ENCODE peak calls at places on chromosome 15, in five cellular contexts. H, A, P, G and Z are unnamed samples.
A peak's percentile ranks its signal among the peaks of the same experiment; 100 is the strongest.

GRCh38 chr15:75431682-75432081 is 19.8 kb downstream of the SIN3A start:
- DNase-seq in H (no peak), P (no peak), G (no peak), A (no peak), Z (no peak)

GRCh38 chr15:33242165-33242564 is 47.7 kb upstream of the FMN1 start:
- DNase-seq in H (peak; percentile 42), A (peak; percentile 83), P (no peak), G (no peak), Z (peak; percentile 41)

GRCh38 chr15:66873856-66874255 is 171.8 kb downstream of the SMAD6 start:
- DNase-seq in H (no peak), P (no peak), G (no peak), A (no peak), Z (no peak)

GRCh38 chr15:101028321-101028720 is 109.2 kb downstream of the LRRK1 start:
- DNase-seq in P (no peak), H (no peak), G (peak; percentile 7), A (no peak), Z (no peak)

GRCh38 chr15:31326729-31327673 is at the start of gene KLF13:
- DNase-seq in P (peak; percentile 79), A (peak; percentile 90), G (peak; percentile 76), H (no peak), Z (peak; percentile 83)

GRCh38 chr15:74733269-74733668 is 7.9 kb upstream of the CYP1A1 start:
- DNase-seq in G (no peak), P (no peak), H (no peak), A (no peak), Z (no peak)

GRCh38 chr15:64566629-64567427 is 106.5 kb downstream of the ZNF609 start:
- DNase-seq in A (no peak), H (no peak), P (no peak), G (no peak), Z (no peak)

GRCh38 chr15:68558318-68559305 is 20.2 kb upstream of the CORO2B start:
- DNase-seq in A (no peak), P (no peak), H (no peak), G (peak; percentile 18), Z (peak; percentile 78)

GRCh38 chr15:99453646-99454045 is 112.1 kb upstream of the MEF2A start:
- DNase-seq in H (no peak), P (no peak), G (no peak), A (no peak), Z (no peak)

GRCh38 chr15:29695486-29696167 is 126.6 kb downstream of the TJP1 start:
- DNase-seq in G (no peak), P (no peak), H (peak; percentile 25), A (no peak), Z (peak; percentile 66)

GRCh38 chr15:97084650-97085049 is 754.1 kb downstream of the NR2F2 start:
- DNase-seq in A (no peak), G (no peak), P (no peak), H (no peak), Z (no peak)

GRCh38 chr15:36347272-36347864 is 232.1 kb upstream of the CDIN1 start:
- DNase-seq in A (no peak), P (no peak), H (no peak), G (no peak), Z (no peak)

GRCh38 chr15:59587085-59587826 is 24.3 kb upstream of the GCNT3 start:
- DNase-seq in H (no peak), G (no peak), P (no peak), A (no peak), Z (no peak)

GRCh38 chr15:100275641-100276040 is 66.1 kb downstream of the ADAMTS17 start:
- DNase-seq in P (no peak), A (no peak), H (no peak), G (no peak), Z (no peak)

GRCh38 chr15:99105516-99106341 is 849 bp downstream of the SYNM start:
- DNase-seq in P (peak; percentile 69), G (peak; percentile 37), H (peak; percentile 76), A (peak; percentile 76), Z (peak; percentile 88)

GRCh38 chr15:72786946-72787345 is 3.4 kb upstream of the ADPGK start:
- DNase-seq in A (no peak), P (no peak), H (no peak), G (no peak), Z (no peak)

GRCh38 chr15:80339601-80340000 is 64.6 kb upstream of the ARNT2 start:
- DNase-seq in P (no peak), A (no peak), H (no peak), G (no peak), Z (no peak)
- H3K27me3 ChIP-seq in P (no peaks in the 10 kb centered on the region), A (peaks cover 57% of the 10 kb centered on the region), H (peaks cover 8% of the 10 kb centered on the region), G (no peaks in the 10 kb centered on the region), Z (no peaks in the 10 kb centered on the region)

GRCh38 chr15:89660556-89660955 is 5.3 kb upstream of the KIF7 start:
- DNase-seq in P (no peak), G (no peak), A (no peak), H (no peak), Z (no peak)

GRCh38 chr15:89664441-89664840 is 9.2 kb upstream of the KIF7 start:
- DNase-seq in P (no peak), G (no peak), H (no peak), A (no peak), Z (no peak)

GRCh38 chr15:89664951-89665350 is 9.7 kb upstream of the KIF7 start:
- DNase-seq in A (peak; percentile 40), G (no peak), H (no peak), P (no peak), Z (no peak)

GRCh38 chr15:89665449-89666146 is 10.3 kb upstream of the KIF7 start:
- DNase-seq in H (no peak), G (peak; percentile 63), A (peak; percentile 82), P (peak; percentile 76), Z (peak; percentile 91)

DNA sequence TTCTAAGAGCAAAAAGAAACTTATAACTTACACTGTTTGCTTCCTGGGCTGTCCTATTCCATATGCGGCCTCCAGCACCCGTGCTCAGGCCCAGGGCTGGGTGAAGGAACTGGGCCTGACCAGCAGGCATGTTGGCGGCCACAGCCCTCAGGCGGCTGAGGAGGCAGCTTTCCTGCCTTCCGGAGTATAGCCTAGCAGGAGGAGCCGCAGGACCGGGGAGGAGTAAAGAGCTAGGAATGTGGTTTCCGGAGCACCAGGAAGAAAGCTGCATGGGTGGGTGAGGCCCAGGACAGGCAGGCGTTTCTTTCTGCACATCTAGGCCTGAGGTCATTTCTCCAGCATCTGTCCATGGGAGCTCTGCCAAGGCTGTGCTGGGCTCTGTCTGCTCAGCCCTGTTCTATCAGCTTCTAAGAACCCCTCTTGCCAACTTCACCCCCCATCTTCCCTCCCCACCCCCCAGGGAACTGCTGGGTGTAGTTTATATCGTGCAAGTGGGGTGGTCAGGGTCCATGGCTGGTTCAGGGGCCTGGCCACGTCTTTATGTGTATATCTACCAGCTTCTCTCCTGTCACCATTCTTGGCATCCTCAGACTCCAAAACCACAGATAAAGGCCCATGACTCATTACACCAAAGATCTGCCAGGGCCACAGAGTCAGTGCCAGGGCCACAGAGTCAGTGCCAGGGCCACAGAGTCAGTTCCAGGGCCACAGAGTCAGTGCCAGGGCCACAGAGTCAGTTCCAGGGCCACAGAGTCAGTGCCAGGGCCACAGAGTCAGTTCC is 7.8 kb upstream of the KIF7 start:
- DNase-seq in P (peak; percentile 60), H (peak; percentile 72), A (peak; percentile 98), G (peak; percentile 87), Z (peak; percentile 59)
- H3K4me3 ChIP-seq in P (no peak overlapping the region), H (peak overlapping the region; percentile 17), A (peak overlapping the region; percentile 61), G (no peak overlapping the region), Z (no peak overlapping the region)

DNA sequence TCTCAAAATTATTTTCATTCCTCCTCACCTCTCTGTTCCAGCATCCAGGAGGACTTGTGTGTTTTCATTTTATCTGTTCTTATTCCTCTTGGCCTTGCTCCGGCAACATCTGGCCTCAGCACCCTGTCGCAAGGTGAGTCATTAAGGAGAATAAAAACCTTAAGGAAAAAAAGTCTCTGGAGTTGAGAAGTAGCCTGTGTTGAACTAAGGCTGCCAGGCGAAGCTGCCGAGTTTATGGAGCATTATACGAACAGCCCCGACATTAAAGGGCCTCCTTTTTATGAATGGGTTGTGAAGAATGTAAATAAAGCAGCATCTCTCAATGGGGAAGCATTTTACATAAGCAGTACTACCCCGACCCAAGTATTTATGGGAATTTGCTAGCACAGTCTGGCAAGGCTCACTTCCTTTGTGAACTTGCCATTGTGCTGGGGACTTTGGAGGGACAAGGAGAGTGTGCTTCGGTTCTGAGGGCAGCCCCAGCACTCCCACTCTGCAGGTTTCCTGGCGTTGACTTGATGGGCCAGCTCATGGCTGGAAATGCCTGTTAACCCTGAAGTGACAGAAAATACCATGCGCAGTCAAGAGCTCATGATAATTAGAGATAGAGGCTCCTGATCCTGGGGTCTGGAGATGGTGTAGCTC is 4.8 kb downstream of the BAHD1 start:
- DNase-seq in P (no peak), H (peak; percentile 77), G (peak; percentile 32), A (peak; percentile 75), Z (peak; percentile 62)
- H3K27me3 ChIP-seq in P (no peaks in the 10 kb centered on the region), H (no peaks in the 10 kb centered on the region), G (no peaks in the 10 kb centered on the region), A (no peaks in the 10 kb centered on the region), Z (no peaks in the 10 kb centered on the region)

GRCh38 chr15:58552505-58553364 is 120.9 kb downstream of the LIPC start:
- DNase-seq in A (peak; percentile 60), P (no peak), G (no peak), H (no peak), Z (no peak)
- H3K4me3 ChIP-seq in A (peak overlapping the region; percentile 57), P (no peak overlapping the region), G (no peak overlapping the region), H (no peak overlapping the region), Z (no peak overlapping the region)